ENCODE peak calls at places on chromosomes 12 and 14, in eight cellular contexts. One of them, this sample, is unnamed.

GRCh38 chr12:84874125-84874824 is 38.3 kb downstream of the SLC6A15 start:
- DNase-seq in H4: peak
- DNase-seq in A549: peak
- DNase-seq in activated naive CD4-positive, alpha-beta T cell: no peak
- DNase-seq in substantia nigra: no peak
- DNase-seq in fibroblast of pulmonary artery: peak
- DNase-seq in A172: peak
- DNase-seq in HFFc6: peak
- DNase-seq in this sample: no peak

GRCh38 chr14:54712371-54712998 is 145.6 kb downstream of the SAMD4A start:
- DNase-seq in substantia nigra: no peak
- DNase-seq in A172: no peak
- DNase-seq in activated naive CD4-positive, alpha-beta T cell: no peak
- DNase-seq in fibroblast of pulmonary artery: peak
- DNase-seq in HFFc6: no peak
- DNase-seq in A549: no peak
- DNase-seq in H4: no peak
- DNase-seq in this sample: no peak

GRCh38 chr12:113071427-113072112 is 15.0 kb downstream of the DTX1 start:
- DNase-seq in substantia nigra: no peak
- DNase-seq in H4: no peak
- DNase-seq in A172: no peak
- DNase-seq in A549: no peak
- DNase-seq in fibroblast of pulmonary artery: no peak
- DNase-seq in activated naive CD4-positive, alpha-beta T cell: no peak
- DNase-seq in HFFc6: no peak
- DNase-seq in this sample: no peak

GRCh38 chr12:132651444-132652100 is 33.0 kb downstream of the P2RX2 start:
- DNase-seq in A549: no peak
- DNase-seq in substantia nigra: no peak
- DNase-seq in A172: no peak
- DNase-seq in activated naive CD4-positive, alpha-beta T cell: no peak
- DNase-seq in HFFc6: no peak
- DNase-seq in fibroblast of pulmonary artery: no peak
- DNase-seq in H4: no peak
- DNase-seq in this sample: no peak

GRCh38 chr14:91416744-91417133 is 881 bp downstream of the CCDC88C start:
- DNase-seq in A172: no peak
- DNase-seq in A549: no peak
- DNase-seq in HFFc6: no peak
- DNase-seq in H4: no peak
- DNase-seq in fibroblast of pulmonary artery: no peak
- DNase-seq in activated naive CD4-positive, alpha-beta T cell: no peak
- DNase-seq in substantia nigra: no peak
- DNase-seq in this sample: no peak

GRCh38 chr12:95102916-95103671 is 29.7 kb upstream of the NR2C1 start:
- DNase-seq in A549: peak
- DNase-seq in A172: peak
- DNase-seq in fibroblast of pulmonary artery: peak
- DNase-seq in HFFc6: peak
- DNase-seq in H4: peak
- DNase-seq in activated naive CD4-positive, alpha-beta T cell: no peak
- DNase-seq in substantia nigra: no peak
- DNase-seq in this sample: peak

GRCh38 chr12:129212221-129212630 is 358.9 kb downstream of the GLT1D1 start:
- DNase-seq in activated naive CD4-positive, alpha-beta T cell: no peak
- DNase-seq in HFFc6: no peak
- DNase-seq in substantia nigra: no peak
- DNase-seq in A549: no peak
- DNase-seq in A172: no peak
- DNase-seq in H4: no peak
- DNase-seq in fibroblast of pulmonary artery: no peak
- DNase-seq in this sample: no peak

GRCh38 chr12:112855375-112855774 is 51.4 kb upstream of the OAS1 start:
- DNase-seq in HFFc6: no peak
- DNase-seq in fibroblast of pulmonary artery: no peak
- DNase-seq in A549: peak
- DNase-seq in activated naive CD4-positive, alpha-beta T cell: no peak
- DNase-seq in H4: peak
- DNase-seq in A172: no peak
- DNase-seq in substantia nigra: no peak
- DNase-seq in this sample: no peak

GRCh38 chr12:101637936-101638335 is 43.2 kb downstream of the MYBPC1 start:
- DNase-seq in H4: no peak
- DNase-seq in HFFc6: no peak
- DNase-seq in fibroblast of pulmonary artery: no peak
- DNase-seq in substantia nigra: no peak
- DNase-seq in A172: no peak
- DNase-seq in A549: no peak
- DNase-seq in activated naive CD4-positive, alpha-beta T cell: no peak
- DNase-seq in this sample: no peak

This sample was measured in activated T-helper 1 cell treated with anti-CD3 and anti-CD28 coated beads, Interleukin-2, amount 50 U/mL, for 16 hours.